ENCODE peak calls at places on chromosomes 6 and 20, in seven cellular contexts. I, R, U, E, M, F and T are unnamed samples.

GRCh38 chr6:48486876-48487275 is 375.9 kb upstream of the PTCHD4 start:
- DNase-seq in I (peak; percentile 19), R (no peak), U (no peak), E (no peak), M (no peak), F (no peak), T (no peak)

GRCh38 chr6:90284236-90284744 is 12.4 kb downstream of the BACH2 start:
- DNase-seq in I (peak; percentile 96), R (no peak), U (peak; percentile 78), E (peak; percentile 91), M (no peak), F (peak; percentile 16), T (no peak)

GRCh38 chr6:163708459-163708858 is 293.9 kb downstream of the QKI start:
- DNase-seq in I (no peak), R (no peak), U (no peak), E (no peak), M (no peak), F (no peak), T (no peak)

GRCh38 chr20:9280654-9281053 is 211.8 kb downstream of the PLCB4 start:
- DNase-seq in I (no peak), R (no peak), U (no peak), E (no peak), M (no peak), F (no peak), T (no peak)

GRCh38 chr6:43575105-43575771 is 600 bp downstream of the XPO5 start:
- DNase-seq in I (peak; percentile 61), R (peak; percentile 53), U (no peak), E (no peak), M (peak; percentile 70), F (peak; percentile 38), T (no peak)

GRCh38 chr6:31727717-31728671 is 1.1 kb downstream of the DDAH2 start:
- DNase-seq in I (no peak), R (no peak), U (peak; percentile 43), E (no peak), M (peak; percentile 77), F (no peak), T (no peak)

GRCh38 chr6:35014786-35015185 is 125.7 kb downstream of the ANKS1A start:
- DNase-seq in I (peak; percentile 78), R (no peak), U (no peak), E (peak; percentile 80), M (no peak), F (no peak), T (no peak)

GRCh38 chr6:125918681-125919566 is 37.6 kb upstream of the HINT3 start:
- DNase-seq in I (peak; percentile 18), R (peak; percentile 73), U (peak; percentile 70), E (peak; percentile 96), M (no peak), F (peak; percentile 33), T (no peak)

GRCh38 chr20:43096471-43096870 is 93.2 kb downstream of the PTPRT start:
- DNase-seq in I (peak; percentile 21), R (no peak), U (no peak), E (no peak), M (no peak), F (no peak), T (no peak)

GRCh38 chr20:7505152-7505834 is 435.0 kb downstream of the HAO1 start:
- DNase-seq in I (peak; percentile 5), R (no peak), U (no peak), E (no peak), M (no peak), F (no peak), T (no peak)

GRCh38 chr6:75094614-75095321 is 111.1 kb downstream of the COL12A1 start:
- DNase-seq in I (no peak), R (no peak), U (no peak), E (no peak), M (no peak), F (peak; percentile 27), T (no peak)

GRCh38 chr20:50413088-50413500 is 97.1 kb upstream of the PTPN1 start:
- DNase-seq in I (no peak), R (no peak), U (no peak), E (no peak), M (no peak), F (no peak), T (no peak)

GRCh38 chr6:903746-904145 is 210.8 kb upstream of the EXOC2 start:
- DNase-seq in I (no peak), R (no peak), U (no peak), E (no peak), M (no peak), F (no peak), T (no peak)

GRCh38 chr6:82364087-82365010 is 732 bp downstream of the TPBG start:
- DNase-seq in I (peak; percentile 91), R (peak; percentile 54), U (peak; percentile 34), E (peak; percentile 77), M (peak; percentile 77), F (peak; percentile 47), T (no peak)

GRCh38 chr6:9139762-9140161 is 704.4 kb upstream of the SLC35B3 start:
- DNase-seq in I (no peak), R (no peak), U (no peak), E (peak; percentile 69), M (no peak), F (no peak), T (no peak)

GRCh38 chr6:79385893-79386292 is 151.3 kb downstream of the LCA5 start:
- DNase-seq in I (no peak), R (no peak), U (no peak), E (no peak), M (no peak), F (no peak), T (no peak)

GRCh38 chr6:72657798-72658197 is 35.9 kb downstream of the KCNQ5 start:
- DNase-seq in I (no peak), R (no peak), U (no peak), E (no peak), M (no peak), F (no peak), T (no peak)

GRCh38 chr20:23626040-23626620 is 11.6 kb downstream of the CST3 start:
- DNase-seq in I (peak; percentile 29), R (no peak), U (no peak), E (peak; percentile 91), M (no peak), F (no peak), T (no peak)

GRCh38 chr6:167409078-167409477 is 84.2 kb downstream of the TTLL2 start:
- DNase-seq in I (no peak), R (no peak), U (no peak), E (no peak), M (no peak), F (no peak), T (no peak)

GRCh38 chr20:18717062-18717461 is 96.5 kb upstream of the SCP2D1 start:
- DNase-seq in I (no peak), R (no peak), U (no peak), E (peak; percentile 5), M (no peak), F (no peak), T (no peak)

GRCh38 chr6:56291278-56291917 is 44.0 kb upstream of the COL21A1 start:
- DNase-seq in I (no peak), R (no peak), U (no peak), E (no peak), M (no peak), F (no peak), T (no peak)

GRCh38 chr6:22333802-22334201 is 37.0 kb upstream of the PRL start:
- DNase-seq in I (no peak), R (no peak), U (no peak), E (no peak), M (no peak), F (no peak), T (no peak)

GRCh38 chr6:69693749-69694148 is 103.1 kb downstream of the LMBRD1 start:
- DNase-seq in I (no peak), R (no peak), U (no peak), E (no peak), M (no peak), F (no peak), T (no peak)

GRCh38 chr6:135117413-135117968 is 62.9 kb upstream of the HBS1L start:
- DNase-seq in I (no peak), R (no peak), U (no peak), E (no peak), M (no peak), F (no peak), T (no peak)

GRCh38 chr6:142693446-142693845 is 251.5 kb downstream of the HIVEP2 start:
- DNase-seq in I (no peak), R (no peak), U (no peak), E (peak; percentile 37), M (no peak), F (no peak), T (no peak)

GRCh38 chr20:20528896-20529295 is 161.0 kb downstream of the INSM1 start:
- DNase-seq in I (peak; percentile 2), R (no peak), U (no peak), E (no peak), M (no peak), F (no peak), T (no peak)

GRCh38 chr6:129744201-129744879 is 34.4 kb upstream of the ARHGAP18 start:
- DNase-seq in I (peak; percentile 78), R (no peak), U (no peak), E (peak; percentile 52), M (no peak), F (no peak), T (no peak)

GRCh38 chr6:156379946-156380707 is 397.1 kb upstream of the ARID1B start:
- DNase-seq in I (peak; percentile 35), R (no peak), U (no peak), E (no peak), M (no peak), F (no peak), T (no peak)

GRCh38 chr6:34834789-34835518 is 43.1 kb downstream of the BLTP3A start:
- DNase-seq in I (peak; percentile 28), R (no peak), U (no peak), E (peak; percentile 79), M (no peak), F (no peak), T (no peak)

GRCh38 chr6:34645627-34646026 is 50.9 kb downstream of the ILRUN start:
- DNase-seq in I (no peak), R (no peak), U (no peak), E (no peak), M (no peak), F (no peak), T (no peak)

GRCh38 chr6:151301547-151301946 is 61.8 kb downstream of the AKAP12 start:
- DNase-seq in I (no peak), R (no peak), U (no peak), E (no peak), M (no peak), F (no peak), T (no peak)
- H3K36me3 ChIP-seq in I (no peaks in the 10 kb centered on the region), R (no peaks in the 10 kb centered on the region), U (no peaks in the 10 kb centered on the region), E (no peaks in the 10 kb centered on the region), M (peaks cover 7% of the 10 kb centered on the region), F (no peaks in the 10 kb centered on the region), T (no peaks in the 10 kb centered on the region)

GRCh38 chr20:32521780-32522524 is 63.2 kb downstream of the NOL4L start:
- DNase-seq in I (peak; percentile 78), R (peak; percentile 87), U (peak; percentile 70), E (no peak), M (no peak), F (peak; percentile 71), T (peak; percentile 83)
- H3K4me1 ChIP-seq in I (peaks cover 3% of the 10 kb centered on the region), R (no peaks in the 10 kb centered on the region), U (peaks cover 59% of the 10 kb centered on the region), E (peaks cover 9% of the 10 kb centered on the region), M (peaks cover 10% of the 10 kb centered on the region), F (peaks cover 49% of the 10 kb centered on the region), T (peaks cover 66% of the 10 kb centered on the region)

GRCh38 chr6:53264915-53265615 is 83.7 kb downstream of the ELOVL5 start:
- DNase-seq in I (no peak), R (no peak), U (no peak), E (no peak), M (no peak), F (no peak), T (no peak)
- H3K36me3 ChIP-seq in I (peaks cover 3% of the 10 kb centered on the region), R (peaks cover 1% of the 10 kb centered on the region), U (peaks cover 61% of the 10 kb centered on the region), E (peaks cover 10% of the 10 kb centered on the region), M (peaks cover 48% of the 10 kb centered on the region), F (no peaks in the 10 kb centered on the region), T (peaks cover 32% of the 10 kb centered on the region)

GRCh38 chr6:168533428-168533827 is 92.4 kb downstream of the SMOC2 start:
- DNase-seq in I (no peak), R (no peak), U (no peak), E (no peak), M (no peak), F (peak; percentile 70), T (no peak)
- H3K4me1 ChIP-seq in I (no peaks in the 10 kb centered on the region), R (no peaks in the 10 kb centered on the region), U (no peaks in the 10 kb centered on the region), E (no peaks in the 10 kb centered on the region), M (peaks cover 33% of the 10 kb centered on the region), F (peaks cover 33% of the 10 kb centered on the region), T (no peaks in the 10 kb centered on the region)